ENCODE peak calls at places on chromosomes 3 and 15, in six cellular contexts. T is HepG2, Y is H1, N is GM12878, S is GM12892, K is K562. U is an unnamed sample.

GRCh38 chr15:89903858-89904130 is 9.0 kb downstream of the ARPIN start:
- DNase-seq in S (no peak), K (no peak), T (no peak), N (no peak), Y (no peak), U (no peak)

GRCh38 chr15:34038404-34039179 is 412 bp downstream of the AVEN start:
- DNase-seq in N (no peak), T (peak; percentile 55), S (peak; percentile 50), K (peak; percentile 76), Y (peak; percentile 78), U (peak; percentile 64)

GRCh38 chr15:73631915-73632669 is 1.1 kb downstream of the NPTN start:
- DNase-seq in S (no peak), Y (no peak), T (no peak), K (peak; percentile 26), N (no peak), U (no peak)

GRCh38 chr15:58545307-58546065 is 113.7 kb downstream of the LIPC start:
- DNase-seq in S (no peak), K (peak; percentile 70), T (no peak), Y (no peak), N (no peak), U (no peak)

GRCh38 chr3:94176886-94177285 is 114.0 kb downstream of the NSUN3 start:
- DNase-seq in S (no peak), T (no peak), N (no peak), K (no peak), Y (no peak), U (no peak)

GRCh38 chr3:112799946-112800345 is 46.7 kb downstream of the CD200R1L start:
- DNase-seq in K (no peak), N (no peak), S (no peak), T (no peak), Y (no peak), U (no peak)

GRCh38 chr3:60064210-60065178 is 1014.7 kb upstream of the CFAP20DC start:
- DNase-seq in N (no peak), K (peak; percentile 4), Y (no peak), T (no peak), S (no peak), U (no peak)

GRCh38 chr15:25481208-25481862 is 42.5 kb upstream of the UBE3A start:
- DNase-seq in S (no peak), T (no peak), N (no peak), K (no peak), Y (peak; percentile 63), U (no peak)

GRCh38 chr3:71127463-71128243 is 455.9 kb downstream of the FOXP1 start:
- DNase-seq in T (no peak), K (peak; percentile 33), Y (no peak), N (no peak), S (no peak), U (no peak)
- TF ChIP-seq POLR2A in T (no peak), K (no peak), Y (no peak), N (no peak), S (no peak), U (no peak)

GRCh38 chr3:67458406-67458805 is 196.0 kb downstream of the SUCLG2 start:
- DNase-seq in Y (no peak), T (no peak), N (no peak), S (no peak), K (no peak), U (no peak)
- TF ChIP-seq TAF1 in Y (no peak), T (no peak), N (no peak), S (no peak), K (no peak), U (no peak)

DNA sequence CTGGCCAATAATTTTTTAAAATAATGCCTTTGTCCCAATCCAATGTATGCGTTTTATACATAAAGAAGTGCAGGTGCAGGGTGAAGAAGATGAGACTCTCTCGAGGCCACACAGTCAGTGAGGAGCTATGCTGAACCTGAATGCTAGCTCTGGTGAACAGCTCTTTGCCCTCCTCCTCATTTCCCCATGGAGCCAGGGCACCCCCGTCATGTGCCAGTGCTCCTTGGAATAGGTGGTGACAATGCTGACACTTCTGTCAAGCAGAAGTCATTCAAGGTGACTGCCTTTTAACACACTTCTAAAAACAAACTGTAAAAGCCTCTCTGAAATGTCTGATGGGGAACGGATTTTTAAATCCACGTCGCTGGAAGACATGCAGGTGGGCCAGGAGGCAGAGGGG is 162.4 kb upstream of the WNT5A start:
- DNase-seq in S (no peak), N (no peak), T (no peak), K (no peak), Y (no peak), U (no peak)
- TF ChIP-seq POLR2AphosphoS5 in S (no peak), N (no peak), T (no peak), K (no peak), Y (no peak), U (no peak)

DNA sequence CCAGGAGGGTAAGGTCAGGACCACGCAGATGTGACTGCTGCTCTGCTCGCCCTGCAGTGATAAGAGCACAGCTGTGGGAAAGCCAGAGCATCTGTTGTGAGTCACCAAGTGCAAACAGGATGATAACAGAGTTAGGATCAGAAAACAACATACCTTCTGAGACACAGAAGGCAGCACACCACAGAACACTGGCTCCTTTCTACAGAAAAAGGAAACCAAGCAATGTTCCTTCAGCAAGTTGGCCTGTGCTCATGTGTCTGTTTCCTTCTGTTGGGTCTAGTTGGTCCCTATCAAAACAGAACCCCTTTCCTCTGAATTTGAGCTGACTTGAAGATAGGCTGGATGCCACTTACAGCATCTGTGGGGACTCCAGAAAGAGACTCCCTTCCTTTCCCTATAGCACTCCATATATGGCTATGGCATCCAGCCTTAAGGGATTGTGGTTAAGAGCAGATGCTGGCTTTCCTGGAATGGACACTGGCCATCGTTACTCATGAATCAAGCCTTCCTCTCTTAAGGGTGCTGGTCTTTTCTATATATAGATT is 440.7 kb upstream of the THBS1 start:
- DNase-seq in N (no peak), Y (no peak), S (no peak), T (peak; percentile 67), K (peak; percentile 72), U (no peak)
- TF ChIP-seq POLR2A in N (no peak), Y (no peak), S (no peak), T (no peak), K (no peak), U (no peak)

GRCh38 chr3:127961124-127961523 is 46.1 kb downstream of the KBTBD12 start:
- DNase-seq in S (no peak), T (no peak), N (no peak), K (no peak), Y (no peak), U (no peak)
- TF ChIP-seq TAF1 in S (no peak), T (no peak), N (no peak), K (no peak), Y (no peak), U (no peak)

U was measured in GM12891.